ENCODE peak calls at places on chromosomes 1 and 21, in four cellular contexts. W is transverse colon, I is suprapubic skin, T is HepG2. D is an unnamed sample.

GRCh38 chr1:47876587-47876963 is 120.6 kb downstream of the TRABD2B start:
- DNase-seq in T (no peak), W (no peak), I (no peak), D (no peak)

GRCh38 chr1:173392895-173393654 is 84.1 kb upstream of the PRDX6 start:
- DNase-seq in I (no peak), W (no peak), T (no peak), D (no peak)

GRCh38 chr1:219159946-219160645 is 13.6 kb upstream of the LYPLAL1 start:
- DNase-seq in W (no peak), T (no peak), I (no peak), D (no peak)

GRCh38 chr1:4224687-4225086 is 324.6 kb upstream of the C1orf174 start:
- DNase-seq in W (no peak), I (no peak), T (no peak), D (peak; percentile 87)

GRCh38 chr1:151710187-151710586 is 6.4 kb downstream of the CELF3 start:
- DNase-seq in I (no peak), T (no peak), W (no peak), D (no peak)

GRCh38 chr1:208272713-208273112 is 28.5 kb upstream of the PLXNA2 start:
- DNase-seq in I (no peak), W (no peak), T (no peak), D (no peak)

GRCh38 chr1:232519186-232519585 is 110.7 kb downstream of the SIPA1L2 start:
- DNase-seq in I (no peak), W (no peak), T (no peak), D (no peak)

GRCh38 chr1:203521071-203521794 is 27.3 kb downstream of the OPTC start:
- DNase-seq in W (no peak), I (no peak), T (no peak), D (no peak)

GRCh38 chr1:232627645-232628334 is 2.1 kb downstream of the SIPA1L2 start:
- DNase-seq in I (no peak), W (no peak), T (no peak), D (no peak)

GRCh38 chr1:24186993-24187790 is at the start of gene IFNLR1:
- DNase-seq in W (peak; percentile 86), T (peak; percentile 62), I (no peak), D (no peak)

GRCh38 chr1:24768873-24769605 is 23.8 kb downstream of the CLIC4 start:
- DNase-seq in W (no peak), T (no peak), I (no peak), D (peak; percentile 31)

GRCh38 chr1:168057921-168058320 is 78.8 kb downstream of the GPR161 start:
- DNase-seq in W (no peak), T (no peak), I (no peak), D (no peak)

GRCh38 chr1:168483531-168483930 is 60.3 kb downstream of the XCL2 start:
- DNase-seq in I (no peak), W (no peak), T (no peak), D (no peak)

GRCh38 chr1:235918032-235918431 is 51.3 kb upstream of the LYST start:
- DNase-seq in W (no peak), I (no peak), T (no peak), D (no peak)

GRCh38 chr21:35933466-35933865 is 126.9 kb downstream of the SETD4 start:
- DNase-seq in T (no peak), I (no peak), W (peak; percentile 34), D (peak; percentile 92)

GRCh38 chr1:8463144-8463927 is 145.4 kb downstream of the SLC45A1 start:
- DNase-seq in T (peak; percentile 60), I (no peak), W (peak; percentile 47), D (no peak)

GRCh38 chr1:19597463-19598309 is 46.4 kb upstream of the NBL1 start:
- DNase-seq in I (peak; percentile 84), W (no peak), T (no peak), D (peak; percentile 93)

GRCh38 chr21:31911138-31911907 is 38.5 kb downstream of the HUNK start:
- DNase-seq in W (no peak), I (no peak), T (no peak), D (no peak)

GRCh38 chr1:14183312-14183711 is 415.2 kb upstream of the KAZN start:
- DNase-seq in W (no peak), T (no peak), I (no peak), D (no peak)

GRCh38 chr1:103353391-103353790 is 172.1 kb upstream of the RNPC3 start:
- DNase-seq in T (no peak), W (no peak), I (no peak), D (no peak)

GRCh38 chr1:197761654-197762053 is 13.6 kb downstream of the DENND1B start:
- DNase-seq in I (no peak), T (no peak), W (no peak), D (no peak)

GRCh38 chr1:7861452-7861851 is 8.6 kb upstream of the UTS2 start:
- DNase-seq in I (no peak), W (no peak), T (no peak), D (peak; percentile 87)

DNA sequence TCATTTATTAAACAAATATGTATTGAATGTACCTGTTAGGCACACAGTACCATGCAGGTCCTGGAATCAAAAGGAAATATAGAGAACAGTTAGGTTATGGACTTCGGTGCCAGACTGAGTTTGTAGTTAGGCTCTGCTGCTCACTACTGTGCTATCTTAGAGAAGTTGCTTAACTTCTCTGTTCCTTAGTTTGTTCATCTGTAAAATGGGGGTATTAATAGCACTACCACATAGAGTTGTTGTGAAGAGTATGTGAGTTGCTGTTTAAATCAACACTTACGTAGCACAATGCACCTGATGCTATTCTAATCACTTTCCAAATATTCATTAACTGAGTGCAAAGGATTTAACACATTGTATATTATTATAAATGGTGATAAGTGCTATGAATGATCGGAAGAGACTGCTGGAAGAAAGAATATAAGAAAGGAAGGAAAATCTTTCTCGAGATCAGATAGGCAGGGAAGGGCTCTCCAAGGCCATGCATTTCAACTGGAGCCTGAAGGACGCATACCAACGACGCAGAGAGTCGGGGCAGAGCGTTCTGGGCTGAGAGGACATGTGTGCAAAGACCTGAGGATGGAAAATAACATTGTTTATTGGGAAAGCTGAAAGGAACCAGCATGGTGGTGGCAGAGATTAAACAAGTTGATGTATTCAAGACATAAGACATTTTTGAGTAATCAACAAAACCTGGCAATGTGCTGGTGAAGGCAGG is 3.5 kb upstream of the AKNAD1 start:
- DNase-seq in W (no peak), T (no peak), I (no peak), D (peak; percentile 34)
- H3K27ac ChIP-seq in W (no peak overlapping the region), T (no peak overlapping the region), I (no peak overlapping the region), D (no peak overlapping the region)

DNA sequence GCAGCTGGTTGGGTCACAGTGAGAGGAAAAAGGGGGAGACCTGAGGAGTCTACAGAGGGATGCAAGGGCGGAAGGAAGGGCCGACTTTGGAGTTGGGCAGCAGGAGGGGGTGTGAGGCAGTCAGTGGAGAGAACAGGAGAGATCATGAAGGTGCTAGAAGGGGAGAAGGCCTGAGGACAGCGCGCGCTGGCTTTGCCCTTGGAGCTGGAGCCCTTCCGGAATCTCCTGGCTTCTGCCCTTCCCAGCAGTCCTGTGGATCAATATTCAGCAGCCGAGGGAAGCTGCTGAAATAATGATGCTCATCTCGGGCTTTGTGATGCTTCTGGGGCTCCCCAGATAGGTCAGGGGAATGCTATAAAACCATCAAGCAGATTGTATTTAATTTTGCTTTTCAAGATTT is 26.7 kb downstream of the SLC37A1 start:
- DNase-seq in I (no peak), W (no peak), T (no peak), D (no peak)
- TF ChIP-seq EP300 in I (no peak), W (no peak), T (no peak), D (no peak)

DNA sequence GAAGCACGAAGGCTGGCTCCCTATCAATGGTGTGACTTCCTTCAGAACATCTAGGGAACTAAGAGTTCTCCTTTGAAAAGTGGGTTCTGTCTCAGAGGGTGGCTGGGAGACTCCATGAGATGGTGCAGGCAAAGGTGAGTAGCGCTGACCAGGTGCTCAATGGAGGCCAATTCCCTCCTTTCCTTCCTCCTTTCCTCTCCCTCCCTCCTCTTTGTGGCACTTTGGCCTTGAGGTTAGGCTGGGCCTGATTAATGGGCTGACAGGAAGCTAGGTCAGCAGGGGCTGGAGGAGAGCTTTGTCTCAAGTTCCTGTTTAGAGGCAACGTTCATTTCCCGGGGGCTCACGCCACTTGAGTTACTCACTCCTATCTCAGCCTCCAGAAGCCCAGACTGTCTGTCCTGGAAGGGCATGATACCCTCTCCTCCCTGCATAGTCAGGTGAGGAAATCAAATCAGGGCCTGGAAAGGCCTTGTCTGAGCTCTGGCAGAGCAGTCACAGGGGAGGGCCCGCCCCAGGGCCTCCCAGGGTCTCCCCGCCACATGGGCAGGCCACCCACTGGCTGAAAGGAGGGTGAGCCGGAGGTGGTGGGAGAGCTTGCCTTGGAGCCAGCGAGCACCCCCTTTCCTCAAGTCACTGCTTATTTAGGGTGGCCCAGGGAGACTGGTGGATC is 58.4 kb upstream of the SSBP3 start:
- DNase-seq in I (peak; percentile 58), W (no peak), T (no peak), D (no peak)
- TF ChIP-seq POLR2AphosphoS5 in I (no peak), W (no peak), T (no peak), D (no peak)

DNA sequence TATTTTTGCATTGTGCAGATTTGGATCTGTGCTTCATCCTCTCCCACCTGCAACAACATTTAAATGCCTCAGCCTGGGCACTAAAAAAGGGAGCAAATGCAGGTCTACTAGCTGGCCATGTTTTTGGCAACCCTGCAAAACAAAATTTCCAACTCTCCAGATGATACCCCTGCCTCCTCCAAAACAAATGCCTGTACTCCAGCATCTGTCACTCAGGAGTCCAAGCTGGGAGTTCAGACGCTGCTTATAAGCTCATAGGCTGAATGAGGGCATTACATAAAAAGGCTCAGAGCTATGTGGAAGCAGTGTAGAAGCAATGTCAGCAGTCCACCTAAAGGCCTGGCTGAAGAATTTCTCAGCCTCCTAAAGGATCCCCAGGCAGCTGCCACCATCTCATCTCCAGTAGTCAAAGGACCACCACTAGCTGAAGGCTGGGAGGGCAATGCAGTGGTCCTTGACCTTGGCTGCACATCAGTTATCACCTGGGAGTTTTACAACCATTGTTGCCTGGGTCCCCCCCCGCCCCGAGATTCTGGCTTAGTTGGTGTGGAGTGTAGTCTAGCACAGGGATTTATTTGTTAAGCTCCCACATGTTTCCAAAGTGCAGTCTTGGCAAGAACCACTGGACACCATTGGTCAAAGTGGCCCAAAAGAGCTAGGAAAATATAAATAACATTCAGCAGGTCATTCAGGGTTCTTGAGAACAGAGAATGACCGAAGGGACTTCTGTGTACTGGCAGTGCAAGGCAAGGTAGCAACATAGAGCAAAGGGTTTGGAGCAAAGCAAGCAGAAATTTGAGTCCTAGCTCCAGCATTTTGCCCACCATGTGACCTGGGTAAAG is 57.2 kb downstream of the ITPKB start:
- DNase-seq in I (no peak), T (no peak), W (no peak), D (no peak)
- H3K27ac ChIP-seq in I (no peak overlapping the region), T (no peak overlapping the region), W (peak overlapping the region; percentile 85), D (no peak overlapping the region)

GRCh38 chr1:31663622-31664452 is 19.2 kb upstream of the PEF1 start:
- DNase-seq in I (no peak), T (peak; percentile 28), W (peak; percentile 71), D (no peak)
- TF ChIP-seq EP300 in I (no peak), T (no peak), W (no peak), D (no peak)

GRCh38 chr1:183159960-183160359 is 26.1 kb upstream of the LAMC2 start:
- DNase-seq in W (peak; percentile 91), T (no peak), I (no peak), D (no peak)
- TF ChIP-seq POLR2AphosphoS5 in W (no peak), T (no peak), I (peak; percentile 89), D (no peak)